ENCODE peak calls at places on chromosomes 12 and 14, in five cellular contexts. M is astrocyte; H is CD8-positive, alpha-beta T cell; Q is left ventricle myocardium inferior; V is PC-3. X is an unnamed sample. For H3K4me1, the result is how much of the 10 kb centered on the place peaks cover.

GRCh38 chr12:93526786-93527428 is 45.6 kb upstream of the SOCS2 start:
- DNase-seq in M (peak), H (no peak), Q (no peak), V (peak), X (no peak)

GRCh38 chr14:103693514-103693913 is 21.7 kb downstream of the XRCC3 start:
- DNase-seq in M (no peak), H (no peak), Q (no peak), V (peak), X (no peak)

GRCh38 chr12:21710944-21711343 is 53.3 kb upstream of the LDHB start:
- DNase-seq in M (no peak), H (no peak), Q (no peak), V (peak), X (no peak)

GRCh38 chr12:79939728-79940306 is 4.9 kb upstream of the PPP1R12A start:
- DNase-seq in M (no peak), H (no peak), Q (no peak), V (no peak), X (no peak)

GRCh38 chr12:25715147-25715546 is 162.1 kb upstream of the LMNTD1 start:
- DNase-seq in M (no peak), H (no peak), Q (no peak), V (no peak), X (no peak)

GRCh38 chr12:50637870-50638481 is 125.9 kb upstream of the ATF1 start:
- DNase-seq in M (peak), H (no peak), Q (no peak), V (peak), X (no peak)

GRCh38 chr14:101927859-101928258 is 36.5 kb upstream of the DYNC1H1 start:
- DNase-seq in M (peak), H (no peak), Q (peak), V (no peak), X (peak)

GRCh38 chr12:67193705-67194104 is 75.5 kb upstream of the CAND1 start:
- DNase-seq in M (peak), H (no peak), Q (no peak), V (peak), X (no peak)

GRCh38 chr12:118544569-118544968 is 168.2 kb downstream of the SUDS3 start:
- DNase-seq in M (no peak), H (no peak), Q (no peak), V (peak), X (no peak)

GRCh38 chr14:21263284-21264024 is 5.8 kb downstream of the HNRNPC start:
- DNase-seq in M (peak), H (no peak), Q (no peak), V (no peak), X (no peak)
- H3K4me3 ChIP-seq in M (peak), H (peak), Q (peak), V (peak), X (peak)

DNA sequence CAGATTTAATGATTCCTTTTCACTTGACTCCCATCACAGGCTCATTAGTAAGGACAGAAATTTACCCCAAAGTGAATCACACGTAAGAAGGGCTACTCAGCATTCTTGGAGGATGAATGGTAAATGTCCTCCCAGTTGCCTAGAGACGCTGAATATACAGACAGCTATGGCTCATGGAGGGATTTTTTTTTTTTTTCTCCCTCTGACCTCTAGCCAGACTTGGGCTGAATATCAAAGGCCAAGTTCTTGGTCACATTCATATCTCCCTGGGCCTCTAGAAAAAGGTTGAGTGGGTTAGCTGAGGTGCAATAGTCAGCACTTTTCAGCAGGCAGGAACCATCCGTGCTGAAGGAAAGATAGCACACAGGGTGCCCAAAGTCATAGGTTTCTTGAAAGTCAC is 77.5 kb downstream of the PHLDA1 start:
- DNase-seq in M (peak), H (no peak), Q (no peak), V (peak), X (no peak)
- H3K4me1 ChIP-seq in M (under half), H (under half), Q (under half), V (under half), X (under half)

GRCh38 chr14:105489607-105490317 is 1.3 kb upstream of the TEDC1 start:
- DNase-seq in M (peak), H (peak), Q (peak), V (peak), X (peak)
- TF ChIP-seq CTCF in M (peak), H (peak), Q (peak), V (peak), X (peak)

GRCh38 chr12:123363385-123363742 is 1.3 kb downstream of the SBNO1 start:
- DNase-seq in M (no peak), H (no peak), Q (no peak), V (peak), X (no peak)
- H3K4me3 ChIP-seq in M (peak), H (peak), Q (peak), V (peak), X (peak)

GRCh38 chr14:73253721-73254120 is 16.4 kb downstream of the PAPLN start:
- DNase-seq in M (no peak), H (no peak), Q (no peak), V (no peak), X (no peak)
- H3K4me1 ChIP-seq in M (under half), H (under half), Q (under half), V (under half), X (under half)

GRCh38 chr14:99908653-99909250 is 115.5 kb downstream of the EML1 start:
- DNase-seq in M (no peak), H (no peak), Q (no peak), V (no peak), X (no peak)

GRCh38 chr14:99905121-99905520 is 111.9 kb downstream of the EML1 start:
- DNase-seq in M (no peak), H (no peak), Q (no peak), V (no peak), X (no peak)

GRCh38 chr14:99907761-99908652 is 114.8 kb downstream of the EML1 start:
- DNase-seq in M (no peak), H (no peak), Q (no peak), V (no peak), X (no peak)

GRCh38 chr14:99910337-99911268 is 117.4 kb downstream of the EML1 start:
- DNase-seq in M (peak), H (no peak), Q (no peak), V (peak), X (no peak)

GRCh38 chr14:99909500-99910064 is 116.4 kb downstream of the EML1 start:
- DNase-seq in M (no peak), H (no peak), Q (no peak), V (no peak), X (no peak)
- TF ChIP-seq CTCF in M (no peak), H (no peak), Q (no peak), V (no peak), X (no peak)

GRCh38 chr14:105168979-105169507 is 467 bp upstream of the JAG2 start:
- DNase-seq in M (no peak), H (no peak), Q (no peak), V (no peak), X (no peak)
- H3K4me3 ChIP-seq in M (no peak), H (peak), Q (peak), V (peak), X (no peak)

DNA sequence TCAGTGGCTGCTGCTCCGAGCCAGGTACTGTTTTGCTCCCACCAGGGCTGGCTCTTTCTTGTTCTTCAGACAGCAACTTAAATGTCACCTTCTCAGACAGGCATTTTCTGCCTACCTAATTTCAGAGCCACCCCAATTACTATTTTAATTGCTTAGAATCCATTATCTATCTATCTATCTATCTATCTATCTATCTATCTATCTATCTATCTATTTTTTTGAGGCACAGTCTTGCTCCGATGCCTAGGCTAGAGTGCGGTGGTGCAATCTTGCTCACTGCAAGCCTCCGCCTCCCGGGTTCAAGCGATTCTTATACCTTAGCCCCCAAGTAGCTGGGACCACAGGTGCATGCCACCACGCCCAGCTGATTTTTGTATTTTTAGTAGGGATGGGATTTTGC is 58.5 kb downstream of the SPPL3 start:
- DNase-seq in M (no peak), H (no peak), Q (no peak), V (no peak), X (no peak)
- H3K4me1 ChIP-seq in M (under half), H (under half), Q (half or more), V (under half), X (under half)

DNA sequence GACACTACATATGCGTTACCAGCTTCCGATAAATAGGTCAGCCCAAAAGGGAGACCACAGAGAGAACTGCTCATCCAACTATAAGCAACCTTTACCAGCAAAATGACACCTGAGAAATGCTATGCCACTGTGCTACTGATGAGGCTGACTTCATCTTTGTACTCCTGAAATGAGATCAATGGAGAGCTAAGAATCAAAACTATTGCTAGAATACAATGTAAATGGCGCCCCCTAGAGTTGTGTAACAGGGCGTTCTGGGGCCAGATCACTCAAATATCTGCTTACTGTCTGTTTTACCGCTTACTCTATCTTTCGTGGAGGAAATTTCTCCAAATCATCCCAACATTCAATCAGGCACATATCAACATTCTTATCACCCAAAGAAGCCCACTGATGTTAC is 4.6 kb downstream of the ZNF384 start:
- DNase-seq in M (no peak), H (no peak), Q (no peak), V (peak), X (peak)
- TF ChIP-seq CTCF in M (peak), H (peak), Q (peak), V (peak), X (peak)

GRCh38 chr12:95790912-95791849 is 617 bp upstream of the NTN4 start:
- DNase-seq in M (no peak), H (no peak), Q (no peak), V (peak), X (no peak)

GRCh38 chr12:95789126-95790024 is 1.2 kb downstream of the NTN4 start:
- DNase-seq in M (no peak), H (no peak), Q (peak), V (peak), X (peak)

GRCh38 chr12:95787274-95787814 is 3.2 kb downstream of the NTN4 start:
- DNase-seq in M (no peak), H (no peak), Q (no peak), V (no peak), X (no peak)

GRCh38 chr12:95790025-95790911 is at the start of gene NTN4:
- DNase-seq in M (no peak), H (no peak), Q (peak), V (peak), X (peak)

DNA sequence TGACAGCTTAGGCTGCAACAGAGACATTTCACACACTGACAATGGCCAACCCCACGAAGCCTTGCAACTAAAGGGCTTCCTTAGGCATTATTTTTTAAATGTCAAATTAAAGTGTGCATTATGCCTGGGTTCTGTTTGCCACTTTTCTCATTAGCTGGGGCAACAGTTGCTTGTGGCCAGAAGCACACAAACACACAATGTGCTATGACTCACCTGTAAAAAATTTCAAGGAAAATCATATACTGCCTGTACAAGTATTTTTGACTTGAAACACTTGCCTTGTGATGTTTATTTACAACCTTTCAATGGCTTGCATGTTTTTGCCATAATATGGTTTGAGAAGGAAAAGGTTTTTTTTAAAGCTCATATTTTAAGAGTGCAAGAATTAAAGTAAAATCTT is 1.9 kb downstream of the NTN4 start:
- DNase-seq in M (peak), H (no peak), Q (no peak), V (peak), X (no peak)
- H3K4me3 ChIP-seq in M (peak), H (no peak), Q (peak), V (peak), X (no peak)

X was measured in BE2C.